ENCODE peak calls at places on chromosome 5, in five cellular contexts. E is DND-41, V is fibroblast of lung, P is IMR-90, K is MM.1S. Y is an unnamed sample.

GRCh38 chr5:171483453-171484177 is 64.2 kb downstream of the FGF18 start:
- DNase-seq in E (no peak), V (peak), P (peak), K (no peak), Y (no peak)

GRCh38 chr5:125064610-125065009 is 318.2 kb upstream of the ZNF608 start:
- DNase-seq in V (peak), K (no peak), E (no peak), P (no peak), Y (no peak)

GRCh38 chr5:51382508-51382758 is 815 bp upstream of the ISL1 start:
- DNase-seq in E (no peak), K (no peak), P (no peak), V (no peak), Y (no peak)

GRCh38 chr5:1737790-1738405 is 61.7 kb downstream of the MRPL36 start:
- DNase-seq in E (peak), V (peak), P (peak), K (peak), Y (peak)

GRCh38 chr5:110262754-110263153 is 463.7 kb downstream of the TMEM232 start:
- DNase-seq in E (no peak), V (peak), P (no peak), K (no peak), Y (no peak)

GRCh38 chr5:146233441-146233840 is 30.0 kb downstream of the RBM27 start:
- DNase-seq in P (no peak), V (no peak), K (no peak), E (no peak), Y (no peak)

GRCh38 chr5:1012900-1013237 is 4.3 kb downstream of the NKD2 start:
- DNase-seq in P (no peak), E (no peak), V (no peak), K (no peak), Y (no peak)

GRCh38 chr5:36502608-36503007 is 103.8 kb upstream of the SLC1A3 start:
- DNase-seq in K (no peak), V (peak), E (no peak), P (peak), Y (peak)

GRCh38 chr5:75457691-75458090 is 53.7 kb downstream of the CERT1 start:
- DNase-seq in K (no peak), P (no peak), V (no peak), E (no peak), Y (peak)

GRCh38 chr5:626850-627249 is 14.7 kb downstream of the CEP72 start:
- DNase-seq in P (peak), K (peak), E (no peak), V (no peak), Y (no peak)

GRCh38 chr5:113612060-113612496 is 98.6 kb downstream of the YTHDC2 start:
- DNase-seq in K (peak), V (peak), P (peak), E (no peak), Y (peak)

GRCh38 chr5:132746592-132747063 is 598 bp upstream of the CCNI2 start:
- DNase-seq in E (no peak), P (no peak), V (no peak), K (no peak), Y (no peak)

GRCh38 chr5:59133801-59134261 is 551.0 kb downstream of the RAB3C start:
- DNase-seq in P (peak), E (no peak), K (no peak), V (peak), Y (peak)

GRCh38 chr5:113081881-113082546 is 105.4 kb downstream of the DCP2 start:
- DNase-seq in K (no peak), P (peak), E (no peak), V (peak), Y (peak)

GRCh38 chr5:80958611-80959010 is 1.6 kb upstream of the RASGRF2 start:
- DNase-seq in E (no peak), P (no peak), K (no peak), V (no peak), Y (no peak)

GRCh38 chr5:72326298-72326649 is 6.1 kb downstream of the PTCD2 start:
- DNase-seq in K (no peak), P (no peak), E (no peak), V (no peak), Y (no peak)

GRCh38 chr5:54874337-54875021 is 110.9 kb downstream of the ESM1 start:
- DNase-seq in K (no peak), P (peak), E (no peak), V (peak), Y (no peak)

GRCh38 chr5:4781312-4781711 is 358.8 kb upstream of the ADAMTS16 start:
- DNase-seq in P (no peak), E (no peak), V (no peak), K (no peak), Y (no peak)

GRCh38 chr5:96439477-96440184 is 6.6 kb upstream of the PCSK1 start:
- DNase-seq in E (no peak), V (no peak), P (no peak), K (peak), Y (no peak)

GRCh38 chr5:74641014-74641777 is 668 bp upstream of the ENC1 start:
- DNase-seq in K (peak), P (peak), E (peak), V (peak), Y (peak)

GRCh38 chr5:56310711-56311204 is 77.6 kb upstream of the ANKRD55 start:
- DNase-seq in V (peak), K (no peak), E (no peak), P (peak), Y (no peak)

GRCh38 chr5:32144637-32145207 is 29.4 kb downstream of the GOLPH3 start:
- DNase-seq in V (no peak), E (no peak), P (no peak), K (no peak), Y (no peak)

GRCh38 chr5:173629628-173630027 is 13.2 kb upstream of the BOD1 start:
- DNase-seq in V (no peak), E (no peak), K (no peak), P (no peak), Y (no peak)

GRCh38 chr5:146291421-146292074 is 47.1 kb upstream of the POU4F3 start:
- DNase-seq in E (peak), V (peak), P (peak), K (peak), Y (peak)

GRCh38 chr5:180811623-180812119 is 9.1 kb upstream of the MGAT1 start:
- DNase-seq in K (no peak), V (no peak), P (no peak), E (no peak), Y (peak)

GRCh38 chr5:172007153-172007794 is 836 bp upstream of the FBXW11 start:
- DNase-seq in V (no peak), E (no peak), K (no peak), P (peak), Y (no peak)

GRCh38 chr5:14186132-14186830 is 43.1 kb downstream of the TRIO start:
- DNase-seq in V (peak), E (no peak), P (peak), K (no peak), Y (peak)

GRCh38 chr5:30041291-30041690 is 1152.2 kb upstream of the CDH6 start:
- DNase-seq in P (no peak), E (no peak), V (no peak), K (no peak), Y (no peak)

GRCh38 chr5:65128226-65128625 is 353.5 kb downstream of the ADAMTS6 start:
- DNase-seq in E (no peak), V (peak), P (peak), K (no peak), Y (no peak)

GRCh38 chr5:130286971-130287370 is 382.7 kb downstream of the CHSY3 start:
- DNase-seq in V (peak), K (no peak), E (no peak), P (no peak), Y (no peak)

GRCh38 chr5:144036476-144036875 is 134.0 kb downstream of the YIPF5 start:
- DNase-seq in E (no peak), P (peak), K (no peak), V (no peak), Y (no peak)

GRCh38 chr5:153617190-153617589 is 126.7 kb downstream of the GRIA1 start:
- DNase-seq in K (no peak), V (peak), E (no peak), P (peak), Y (no peak)

GRCh38 chr5:173764321-173765029 is 123.7 kb upstream of the CPEB4 start:
- DNase-seq in P (peak), K (no peak), E (no peak), V (peak), Y (peak)

DNA sequence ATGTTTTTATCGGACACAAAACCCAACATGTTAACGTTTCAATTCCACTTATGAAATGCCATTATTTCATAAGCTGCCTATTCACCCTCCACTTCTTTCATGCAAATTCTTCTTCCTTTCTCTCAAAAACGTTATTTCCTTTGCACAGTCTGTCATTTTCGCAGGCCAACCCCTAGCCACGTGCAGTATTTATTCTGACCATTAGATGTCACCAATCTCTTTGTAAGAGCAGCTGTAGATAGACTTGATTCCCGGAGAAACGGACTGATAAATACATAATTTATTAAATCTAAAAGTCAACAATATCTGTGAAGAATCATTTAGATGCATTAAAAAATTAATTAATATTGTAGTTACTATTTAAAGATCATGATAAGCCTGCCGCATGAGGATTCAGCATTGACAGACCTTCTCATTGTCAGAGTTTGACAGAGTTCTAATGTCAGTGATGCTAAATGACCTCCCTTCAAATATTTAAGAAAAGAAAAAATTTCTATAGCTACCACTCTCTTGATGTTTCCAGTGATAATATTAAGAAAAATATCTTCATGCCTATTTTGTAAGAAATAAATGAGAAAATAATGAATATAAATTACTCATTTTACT is 933.6 kb downstream of the CDH12 start:
- DNase-seq in K (peak), P (peak), V (peak), E (no peak), Y (peak)
- TF ChIP-seq CTCF in K (peak), P (peak), V (peak), E (peak), Y (peak)

GRCh38 chr5:134845852-134846640 is at the start of gene C5orf24:
- DNase-seq in P (peak), E (peak), V (peak), K (peak), Y (peak)
- H3K27ac ChIP-seq in P (peak), E (peak), V (peak), K (peak), Y (peak)

GRCh38 chr5:148383564-148384388 is at the start of gene FBXO38:
- DNase-seq in P (peak), V (peak), K (peak), E (peak), Y (peak)
- TF ChIP-seq CTCF in P (no peak), V (no peak), K (peak), E (peak), Y (no peak)

GRCh38 chr5:18792145-18792544 is 1157.9 kb downstream of the TAF11L14 start:
- DNase-seq in V (peak), K (no peak), E (no peak), P (no peak), Y (peak)

DNA sequence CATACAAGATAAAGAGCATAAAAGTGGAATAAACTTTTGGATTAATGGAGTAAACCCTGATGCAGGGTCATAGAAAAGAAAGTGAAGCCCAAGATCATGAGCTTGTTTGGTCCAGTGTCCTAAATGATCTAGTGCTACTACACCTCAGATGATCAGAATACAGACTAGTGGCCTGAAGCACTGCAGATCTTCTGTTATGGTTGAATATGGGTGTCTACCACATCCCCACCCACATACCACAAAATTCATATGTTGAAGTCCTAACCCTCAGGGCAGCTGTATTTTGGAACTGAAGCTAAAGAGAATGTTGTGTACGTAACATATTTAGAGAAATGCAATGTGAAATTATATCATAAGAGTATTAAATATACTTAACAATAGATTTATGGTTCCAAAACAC is 1155.0 kb downstream of the TAF11L14 start:
- DNase-seq in P (no peak), V (no peak), K (no peak), E (no peak), Y (no peak)
- H3K27ac ChIP-seq in P (no peak), V (no peak), K (no peak), E (no peak), Y (no peak)

DNA sequence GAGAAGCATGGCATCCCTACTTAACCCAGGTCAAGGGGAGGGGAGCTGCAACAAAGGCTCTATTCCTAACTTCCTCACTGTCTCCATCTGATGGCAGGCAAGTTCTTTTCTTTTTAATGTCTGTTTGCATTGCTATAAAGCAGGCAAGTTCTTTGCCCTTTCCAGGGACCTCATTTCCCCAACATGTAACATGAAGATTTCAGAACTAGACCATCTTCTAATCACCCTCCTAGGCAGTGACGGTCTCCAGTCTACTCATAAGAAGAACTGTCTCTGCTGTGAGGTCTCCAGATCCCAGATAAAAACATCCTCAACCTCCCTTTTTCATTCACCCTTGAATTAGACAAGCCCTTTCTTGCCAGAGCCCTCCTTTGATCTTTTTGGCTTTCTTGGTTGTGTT is 42.1 kb downstream of the PPP1R2B start:
- DNase-seq in P (no peak), E (no peak), K (no peak), V (no peak), Y (no peak)
- TF ChIP-seq CTCF in P (no peak), E (no peak), K (peak), V (no peak), Y (no peak)

GRCh38 chr5:150180241-150181027 is 9.4 kb upstream of the SLC6A7 start:
- DNase-seq in K (no peak), V (peak), E (no peak), P (peak), Y (no peak)

GRCh38 chr5:150179221-150179620 is 10.6 kb upstream of the SLC6A7 start:
- DNase-seq in P (no peak), K (no peak), V (no peak), E (no peak), Y (no peak)

GRCh38 chr5:150181766-150182545 is 7.9 kb upstream of the SLC6A7 start:
- DNase-seq in P (peak), V (peak), K (no peak), E (no peak), Y (no peak)

GRCh38 chr5:150182774-150183173 is 7.1 kb upstream of the SLC6A7 start:
- DNase-seq in K (no peak), P (no peak), V (no peak), E (no peak), Y (no peak)

GRCh38 chr5:150181035-150181434 is 8.8 kb upstream of the SLC6A7 start:
- DNase-seq in K (no peak), V (peak), P (peak), E (no peak), Y (no peak)
- H3K27ac ChIP-seq in K (no peak), V (no peak), P (no peak), E (no peak), Y (no peak)